ENCODE peak calls at places on chromosomes 16 and 17, in nine cellular contexts. P is adrenal gland; O is cardiac muscle cell; X is A549; V is transverse colon; L is HL-60; C is heart right ventricle; F is left ventricle myocardium inferior; J is CD8-positive, alpha-beta T cell. D is an unnamed sample.
A peak's percentile ranks its signal among the peaks of the same experiment; 100 is the strongest.

GRCh38 chr16:23134274-23134673 is 15.0 kb downstream of the USP31 start:
- DNase-seq in X (no peak), V (peak; percentile 31), F (peak; percentile 69), J (no peak), O (no peak), P (peak; percentile 62), C (peak; percentile 58), L (no peak), D (no peak)

GRCh38 chr17:77465358-77466041 is 324.7 kb downstream of the SEC14L1 start:
- DNase-seq in O (no peak), L (peak; percentile 91), X (no peak), V (peak; percentile 80), P (peak; percentile 67), J (peak; percentile 58), F (peak; percentile 61), C (peak; percentile 36), D (peak; percentile 73)

GRCh38 chr17:48954300-48954755 is 9.7 kb upstream of the SNF8 start:
- DNase-seq in V (peak; percentile 46), J (no peak), P (no peak), C (no peak), F (no peak), O (peak; percentile 73), X (peak; percentile 91), L (no peak), D (no peak)

GRCh38 chr16:50196736-50197135 is 43.6 kb downstream of the TENT4B start:
- DNase-seq in O (no peak), V (no peak), J (no peak), L (no peak), P (no peak), F (no peak), C (no peak), X (no peak), D (no peak)

GRCh38 chr17:79987890-79988162 is 47.8 kb downstream of the TBC1D16 start:
- DNase-seq in X (no peak), F (no peak), O (no peak), C (no peak), P (no peak), V (no peak), J (no peak), L (no peak), D (no peak)

GRCh38 chr17:56096026-56096807 is 57.1 kb upstream of the ANKFN1 start:
- DNase-seq in C (no peak), V (no peak), P (no peak), L (no peak), O (no peak), F (no peak), X (no peak), J (no peak), D (no peak)

GRCh38 chr17:38922538-38923291 is 2.7 kb upstream of the LASP1NB start:
- DNase-seq in J (no peak), X (no peak), P (peak; percentile 84), C (peak; percentile 34), V (peak; percentile 68), O (no peak), F (no peak), L (no peak), D (no peak)

GRCh38 chr16:75566889-75567255 is 693 bp downstream of the GABARAPL2 start:
- DNase-seq in P (peak; percentile 25), C (no peak), X (no peak), J (no peak), F (no peak), O (peak; percentile 34), V (peak; percentile 14), L (no peak), D (no peak)

GRCh38 chr16:20875358-20875656 is 24.9 kb downstream of the DCUN1D3 start:
- DNase-seq in L (no peak), O (no peak), C (no peak), X (no peak), J (no peak), V (no peak), F (no peak), P (no peak), D (no peak)

GRCh38 chr16:20878682-20879147 is 21.4 kb downstream of the DCUN1D3 start:
- DNase-seq in P (no peak), V (no peak), F (no peak), O (peak; percentile 71), C (no peak), X (no peak), J (no peak), L (no peak), D (no peak)

GRCh38 chr16:20883554-20884239 is 16.5 kb downstream of the DCUN1D3 start:
- DNase-seq in O (no peak), V (no peak), P (no peak), F (no peak), L (no peak), J (no peak), X (no peak), C (no peak), D (no peak)

GRCh38 chr16:20880867-20881866 is 19.0 kb downstream of the DCUN1D3 start:
- DNase-seq in X (no peak), L (no peak), F (no peak), O (no peak), J (no peak), C (no peak), P (no peak), V (no peak), D (no peak)

DNA sequence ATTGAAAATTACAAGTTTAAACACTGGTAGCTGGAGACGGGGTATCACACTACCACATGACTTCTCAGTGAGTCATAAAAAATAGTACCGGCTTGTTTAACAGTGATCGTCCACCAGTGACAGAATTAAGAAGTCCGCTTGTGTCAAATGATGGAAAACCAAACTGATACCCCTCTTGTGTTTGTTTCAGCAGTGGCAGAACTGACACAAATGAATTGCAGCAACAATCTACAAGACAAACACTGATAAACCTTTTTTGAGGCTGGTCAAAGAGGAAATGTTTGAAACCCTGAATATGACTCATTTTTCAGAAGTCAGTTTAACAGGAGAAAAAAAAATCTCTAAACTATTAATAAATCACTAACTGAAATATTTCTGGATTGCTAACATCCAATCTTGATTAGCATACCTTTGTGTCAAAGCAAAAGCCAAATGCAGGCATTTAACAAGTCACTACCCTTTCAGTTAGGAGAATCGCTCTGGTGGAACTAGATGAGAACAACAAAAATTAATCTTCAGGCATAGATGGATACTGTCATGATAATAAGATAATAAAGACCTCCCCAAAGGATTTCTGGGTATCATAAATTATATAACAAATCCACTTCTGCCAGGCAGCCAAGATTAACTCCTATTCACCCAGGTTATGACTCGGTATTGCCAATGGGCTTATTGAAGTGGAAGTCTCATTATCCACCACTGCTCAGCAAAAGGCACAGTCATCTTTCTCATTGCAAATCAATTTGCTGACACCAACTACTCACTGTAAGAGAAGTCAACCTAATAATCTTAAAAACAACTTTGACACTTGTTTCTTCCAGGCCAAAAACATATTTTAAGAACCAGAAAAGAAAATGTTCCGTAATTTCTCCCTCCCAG is 20.7 kb downstream of the DCUN1D3 start:
- DNase-seq in J (no peak), C (no peak), V (no peak), L (no peak), O (no peak), P (no peak), X (peak; percentile 24), F (no peak), D (no peak)
- H3K27ac ChIP-seq in J (no peak overlapping the region), C (peak overlapping the region; percentile 47), V (peak overlapping the region; percentile 66), L (no peak overlapping the region), O (peak overlapping the region; percentile 76), P (peak overlapping the region; percentile 61), X (peak overlapping the region; percentile 80), F (peak overlapping the region; percentile 75), D (peak overlapping the region; percentile 74)

GRCh38 chr17:57634713-57635465 is 110.2 kb downstream of the CCDC182 start:
- DNase-seq in F (no peak), L (no peak), C (no peak), P (no peak), O (no peak), V (no peak), X (no peak), J (no peak), D (no peak)

GRCh38 chr17:57636274-57636673 is 108.8 kb downstream of the CCDC182 start:
- DNase-seq in V (no peak), C (no peak), F (no peak), P (no peak), J (no peak), O (no peak), X (no peak), L (no peak), D (no peak)

GRCh38 chr17:57638284-57638683 is 106.8 kb downstream of the CCDC182 start:
- DNase-seq in F (no peak), L (no peak), O (no peak), X (no peak), V (no peak), J (no peak), C (no peak), P (no peak), D (no peak)

GRCh38 chr17:57637668-57638010 is 107.5 kb downstream of the CCDC182 start:
- DNase-seq in P (no peak), J (no peak), X (no peak), O (no peak), V (no peak), F (no peak), C (no peak), L (no peak), D (no peak)

DNA sequence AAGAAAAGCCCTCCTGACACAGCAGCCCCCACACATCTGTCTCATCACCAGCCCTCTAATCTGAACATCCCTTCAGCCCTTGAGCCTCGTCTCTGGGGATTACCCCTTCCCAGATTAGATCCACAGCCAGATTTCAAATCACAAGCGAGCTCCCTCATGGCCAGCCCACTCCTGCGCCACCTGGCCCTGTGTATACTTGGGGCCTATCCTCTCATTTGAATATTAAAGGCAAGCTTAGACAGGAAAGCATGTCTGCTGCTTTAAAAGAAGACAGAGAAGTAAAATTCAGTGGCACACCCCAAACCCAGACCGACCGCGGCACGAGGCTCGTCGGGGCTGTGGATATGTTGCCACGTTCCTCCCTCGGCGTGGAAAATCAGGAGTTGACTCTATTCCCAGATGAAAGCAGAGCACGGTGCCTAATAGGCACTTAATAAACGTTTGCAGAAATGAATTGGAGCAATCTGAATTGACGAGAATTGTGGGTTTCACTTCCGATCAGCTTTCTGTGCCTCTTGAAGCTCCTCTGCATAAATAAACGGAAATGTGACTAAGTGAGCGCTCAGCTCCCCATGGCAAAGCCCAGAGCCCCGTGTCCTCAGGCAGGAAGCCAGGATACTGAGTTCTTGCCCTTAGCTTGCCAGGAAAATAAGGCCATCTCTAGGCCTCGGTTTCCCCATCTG is 108.0 kb downstream of the CCDC182 start:
- DNase-seq in O (no peak), J (no peak), F (no peak), P (no peak), L (no peak), X (no peak), C (no peak), V (peak; percentile 25), D (no peak)
- H3K27ac ChIP-seq in O (no peak overlapping the region), J (no peak overlapping the region), F (no peak overlapping the region), P (no peak overlapping the region), L (no peak overlapping the region), X (no peak overlapping the region), C (no peak overlapping the region), V (no peak overlapping the region), D (no peak overlapping the region)

DNA sequence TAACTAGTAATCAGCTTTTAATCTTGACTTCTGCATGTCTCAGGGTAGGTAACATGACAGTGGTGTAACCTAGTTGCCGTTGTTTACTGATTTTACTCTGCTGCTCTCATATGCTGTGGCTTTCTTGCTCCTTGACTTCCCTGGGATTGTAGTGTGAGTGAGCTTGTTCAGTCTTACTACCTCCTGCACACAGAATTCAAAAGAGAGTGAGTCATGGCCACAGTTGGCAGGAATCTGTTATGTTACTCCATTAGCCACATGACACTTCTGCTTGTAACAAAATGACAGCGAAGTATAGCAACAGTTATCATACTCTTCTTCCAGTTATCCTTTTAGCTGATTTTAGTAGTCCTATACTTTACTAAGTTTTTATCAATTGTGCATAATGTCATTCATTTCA is 18.8 kb downstream of the TNRC6A start:
- DNase-seq in V (no peak), L (peak; percentile 38), P (peak; percentile 80), O (no peak), F (no peak), X (peak; percentile 29), C (no peak), J (no peak), D (no peak)
- H3K27ac ChIP-seq in V (no peak overlapping the region), L (peak overlapping the region; percentile 46), P (peak overlapping the region; percentile 52), O (peak overlapping the region; percentile 43), F (peak overlapping the region; percentile 68), X (no peak overlapping the region), C (no peak overlapping the region), J (no peak overlapping the region), D (peak overlapping the region; percentile 60)

DNA sequence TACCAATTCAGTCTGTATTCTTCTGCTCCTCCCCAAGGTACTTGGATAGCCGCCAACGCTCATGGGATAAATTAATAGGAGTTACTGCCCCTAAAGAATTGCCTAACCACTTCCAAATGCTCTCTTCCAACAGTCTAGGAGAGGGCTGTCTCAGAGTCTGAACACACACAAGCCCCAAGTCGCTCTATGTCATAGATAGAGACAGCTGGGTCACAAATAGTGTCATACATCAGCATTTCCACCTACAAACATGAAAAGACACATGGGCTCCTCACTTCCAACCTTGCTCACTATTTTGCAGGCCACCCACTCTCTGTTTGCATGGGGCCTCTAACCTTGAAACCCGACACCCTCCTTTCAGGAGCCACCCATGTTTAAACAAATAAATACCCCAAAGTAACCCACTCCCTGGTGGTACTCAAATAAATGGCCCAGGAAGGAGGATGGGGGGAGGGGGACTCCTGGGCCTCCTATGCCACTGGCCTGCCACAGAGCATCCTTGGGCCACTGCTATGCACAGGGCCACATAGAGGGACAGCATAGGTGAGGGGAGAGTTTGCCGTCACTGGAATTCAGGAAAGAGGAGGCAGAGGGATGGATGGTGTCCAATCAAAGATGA is 265.9 kb downstream of the SOX9 start:
- DNase-seq in F (no peak), C (no peak), P (no peak), J (no peak), L (no peak), O (no peak), V (no peak), X (peak; percentile 59), D (no peak)
- H3K27ac ChIP-seq in F (no peak overlapping the region), C (no peak overlapping the region), P (no peak overlapping the region), J (no peak overlapping the region), L (no peak overlapping the region), O (no peak overlapping the region), V (no peak overlapping the region), X (peak overlapping the region; percentile 85), D (no peak overlapping the region)

D was measured in esophagus squamous epithelium.